ENCODE peak calls at places on chromosomes 6 and 20, in seven cellular contexts. C, K, Z, M, P, E and Q are unnamed samples.

GRCh38 chr6:40138273-40138720 is 204.0 kb upstream of the MOCS1 start:
- DNase-seq in M (no peak), K (no peak), P (no peak), Z (no peak), E (no peak), C (no peak), Q (no peak)

GRCh38 chr20:10611357-10611756 is 62.4 kb downstream of the JAG1 start:
- DNase-seq in C (no peak), P (peak), Z (no peak), M (no peak), E (peak), K (peak), Q (no peak)

GRCh38 chr6:117477988-117478852 is 4.3 kb upstream of the DCBLD1 start:
- DNase-seq in K (no peak), C (no peak), P (no peak), E (peak), M (no peak), Z (no peak), Q (no peak)

GRCh38 chr20:40442181-40442963 is 246.7 kb downstream of the MAFB start:
- DNase-seq in M (no peak), C (no peak), P (no peak), Z (no peak), K (peak), E (no peak), Q (no peak)

GRCh38 chr6:7389162-7389450 is 436 bp downstream of the CAGE1 start:
- DNase-seq in P (no peak), C (no peak), M (no peak), Z (no peak), K (peak), E (no peak), Q (peak)

GRCh38 chr6:31057426-31058003 is 47.2 kb downstream of the MUC22 start:
- DNase-seq in P (no peak), M (no peak), E (no peak), Z (no peak), K (peak), C (no peak), Q (no peak)

GRCh38 chr6:48564036-48564820 is 453.2 kb upstream of the PTCHD4 start:
- DNase-seq in E (no peak), C (no peak), K (no peak), M (no peak), Z (no peak), P (no peak), Q (no peak)

GRCh38 chr6:122798099-122798641 is 9.1 kb downstream of the SMPDL3A start:
- DNase-seq in C (no peak), E (no peak), P (no peak), M (no peak), Z (peak), K (peak), Q (no peak)

GRCh38 chr6:125586074-125586473 is 163.4 kb upstream of the HEY2 start:
- DNase-seq in C (no peak), Z (no peak), M (no peak), K (no peak), P (no peak), E (no peak), Q (no peak)

GRCh38 chr6:155106456-155107107 is 111.5 kb downstream of the TIAM2 start:
- DNase-seq in M (no peak), P (no peak), C (no peak), Z (no peak), E (no peak), K (peak), Q (no peak)
- H3K4me3 ChIP-seq in M (no peak), P (peak), C (no peak), Z (no peak), E (no peak), K (no peak), Q (no peak)

GRCh38 chr6:32087574-32088486 is 21.3 kb downstream of the TNXB start:
- DNase-seq in K (peak), E (peak), Z (peak), P (peak), M (peak), C (peak), Q (peak)
- H3K4me3 ChIP-seq in K (no peak), E (no peak), Z (no peak), P (no peak), M (peak), C (no peak), Q (no peak)

GRCh38 chr20:62344092-62344491 is 23.0 kb downstream of the LAMA5 start:
- DNase-seq in E (no peak), C (no peak), P (no peak), M (no peak), K (no peak), Z (no peak), Q (no peak)

GRCh38 chr20:62345681-62346370 is 21.3 kb downstream of the LAMA5 start:
- DNase-seq in M (no peak), K (no peak), C (no peak), E (no peak), P (peak), Z (no peak), Q (no peak)

GRCh38 chr20:62339647-62340062 is 27.5 kb downstream of the LAMA5 start:
- DNase-seq in M (no peak), Z (peak), C (no peak), E (peak), K (no peak), P (no peak), Q (no peak)

GRCh38 chr20:62344782-62345181 is 22.3 kb downstream of the LAMA5 start:
- DNase-seq in M (no peak), E (no peak), P (no peak), Z (no peak), K (no peak), C (no peak), Q (no peak)

DNA sequence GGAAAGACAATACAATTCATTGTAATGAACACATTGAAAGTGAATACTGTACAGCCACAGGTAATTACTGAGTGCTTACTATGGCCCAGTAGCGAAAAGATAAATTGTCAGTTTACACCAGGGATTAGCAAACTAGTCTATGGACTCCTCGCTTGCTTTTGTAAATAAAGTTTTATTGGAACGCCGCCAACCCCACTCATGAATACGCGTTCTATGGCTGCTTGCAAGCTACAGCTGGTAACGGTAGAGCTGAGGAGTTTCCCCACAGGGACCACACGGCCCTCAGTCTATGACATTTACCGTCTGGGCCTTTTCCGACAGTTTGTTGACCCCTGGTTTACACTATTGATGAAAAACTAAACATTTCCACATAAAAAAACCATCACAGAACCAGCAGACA is 24.2 kb downstream of the LAMA5 start:
- DNase-seq in K (no peak), C (no peak), P (no peak), E (no peak), Z (no peak), M (no peak), Q (no peak)
- H3K4me3 ChIP-seq in K (no peak), C (no peak), P (no peak), E (no peak), Z (no peak), M (no peak), Q (no peak)

GRCh38 chr20:23361108-23361650 is 803 bp upstream of the GZF1 start:
- DNase-seq in P (no peak), M (no peak), K (peak), E (no peak), Z (no peak), C (no peak), Q (no peak)
- H3K4me3 ChIP-seq in P (peak), M (peak), K (peak), E (peak), Z (peak), C (peak), Q (peak)

GRCh38 chr6:45609141-45609638 is 231.5 kb upstream of the SUPT3H start:
- DNase-seq in Z (no peak), P (no peak), K (peak), E (no peak), C (no peak), M (no peak), Q (no peak)

GRCh38 chr6:45606831-45607400 is 229.2 kb upstream of the SUPT3H start:
- DNase-seq in E (no peak), M (no peak), P (no peak), Z (no peak), K (no peak), C (no peak), Q (no peak)

GRCh38 chr6:45607818-45608217 is 230.1 kb upstream of the SUPT3H start:
- DNase-seq in E (no peak), P (no peak), C (no peak), Z (no peak), K (peak), M (no peak), Q (no peak)

GRCh38 chr6:45610374-45610773 is 232.6 kb upstream of the SUPT3H start:
- DNase-seq in M (no peak), E (no peak), C (no peak), P (no peak), Z (no peak), K (no peak), Q (no peak)

DNA sequence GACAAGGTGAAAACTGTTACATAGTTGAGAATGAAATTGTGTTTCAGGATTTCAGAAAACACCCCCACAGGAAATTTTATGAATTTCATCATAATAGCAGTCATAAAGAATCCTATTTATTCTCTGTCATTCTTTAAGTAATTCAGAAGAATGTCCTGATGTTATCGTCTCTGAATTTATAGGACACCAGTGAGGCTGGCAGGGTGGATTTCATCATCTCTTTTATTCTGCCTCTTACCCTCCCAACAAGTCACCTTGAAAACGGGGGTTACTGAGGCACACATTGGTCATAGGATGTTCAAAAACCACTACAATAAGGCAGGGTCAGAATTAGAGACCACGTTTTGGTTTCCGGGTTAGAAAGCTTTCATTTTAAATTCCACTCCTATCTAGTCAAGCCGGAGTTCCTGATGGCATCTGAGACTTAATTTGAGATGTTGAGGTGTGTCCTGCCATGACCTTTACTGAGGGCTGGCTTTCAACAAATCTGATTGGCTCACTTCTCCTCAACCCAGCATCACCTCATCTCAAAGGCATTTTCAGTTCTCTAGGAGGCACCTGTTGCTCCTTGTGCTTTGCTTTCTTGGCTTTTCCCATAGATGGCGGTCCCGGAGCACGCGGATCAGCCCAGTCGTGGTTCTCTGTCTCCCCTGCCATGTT is 230.6 kb upstream of the SUPT3H start:
- DNase-seq in E (no peak), K (peak), Z (no peak), C (no peak), P (no peak), M (no peak), Q (no peak)
- H3K4me3 ChIP-seq in E (no peak), K (no peak), Z (no peak), C (no peak), P (no peak), M (no peak), Q (no peak)